ENCODE peak calls at places on chromosomes 4 and X, in seven cellular contexts. P is foreskin fibroblast, T is aorta, V is H7, A is A549, W is stomach, I is skeletal muscle cell. E is an unnamed sample.

GRCh38 chr4:92305148-92305877 is 1.5 kb downstream of the GRID2 start:
- DNase-seq in P (peak), T (peak), V (peak), A (peak), W (peak), I (peak), E (no peak)

GRCh38 chr4:32488690-32489089 is 1768.5 kb downstream of the PCDH7 start:
- DNase-seq in P (peak), T (no peak), V (no peak), A (no peak), W (no peak), I (no peak), E (no peak)

GRCh38 chr4:69970071-69970470 is 4.5 kb upstream of the CSN2 start:
- DNase-seq in P (no peak), T (no peak), V (no peak), A (no peak), W (no peak), I (no peak), E (no peak)

GRCh38 chr4:4849524-4850193 is 9.8 kb upstream of the MSX1 start:
- DNase-seq in P (no peak), T (no peak), V (no peak), A (no peak), W (no peak), I (no peak), E (no peak)

GRCh38 chrX:74343970-74344622 is 40.1 kb downstream of the ZCCHC13 start:
- DNase-seq in P (peak), T (no peak), V (peak), A (peak), W (peak), I (peak), E (peak)

GRCh38 chr4:15577508-15577907 is 77.6 kb downstream of the FBXL5 start:
- DNase-seq in P (peak), T (no peak), V (no peak), A (no peak), W (no peak), I (peak), E (no peak)

GRCh38 chrX:70168238-70169188 is 8.8 kb upstream of the DGAT2L6 start:
- DNase-seq in P (peak), T (no peak), V (peak), A (peak), W (no peak), I (peak), E (no peak)

GRCh38 chrX:107154787-107155620 is 36.4 kb upstream of the RBM41 start:
- DNase-seq in P (peak), T (no peak), V (peak), A (peak), W (no peak), I (peak), E (no peak)

GRCh38 chrX:39813631-39814246 is 284.0 kb downstream of the BCOR start:
- DNase-seq in P (peak), T (peak), V (no peak), A (no peak), W (peak), I (peak), E (no peak)

GRCh38 chrX:105462191-105462590 is 241.7 kb upstream of the TEX13A start:
- DNase-seq in P (no peak), T (no peak), V (no peak), A (no peak), W (no peak), I (no peak), E (no peak)

GRCh38 chrX:5086388-5086787 is 1142.3 kb downstream of the NLGN4X start:
- DNase-seq in P (peak), T (no peak), V (no peak), A (no peak), W (no peak), I (no peak), E (no peak)

GRCh38 chrX:26914232-26914631 is 548.9 kb downstream of the PPP4R3C start:
- DNase-seq in P (no peak), T (no peak), V (no peak), A (no peak), W (no peak), I (no peak), E (no peak)

GRCh38 chr4:11487876-11488545 is 59.3 kb upstream of the HS3ST1 start:
- DNase-seq in P (peak), T (no peak), V (no peak), A (no peak), W (no peak), I (no peak), E (peak)

DNA sequence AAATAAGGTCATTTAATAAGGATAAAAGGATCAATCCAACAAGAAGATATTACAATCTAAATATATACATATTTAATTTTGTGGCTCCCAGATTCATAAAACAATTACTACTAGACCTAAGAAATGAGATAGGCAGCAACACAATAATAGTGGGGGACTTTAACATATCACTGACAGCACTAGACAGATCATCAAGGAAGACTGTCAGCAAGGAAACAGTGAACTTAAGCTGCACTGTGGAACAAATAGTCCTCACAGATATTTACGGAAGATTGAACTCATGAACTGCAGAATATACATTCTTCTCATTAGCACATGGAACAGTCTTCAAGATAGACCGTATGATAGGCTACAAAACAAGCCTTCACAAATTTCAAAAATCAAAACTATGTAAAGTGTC is 56.1 kb upstream of the NAP1L2 start:
- DNase-seq in P (no peak), T (no peak), V (no peak), A (no peak), W (no peak), I (no peak), E (no peak)
- H3K4me3 ChIP-seq in P (no peak), T (no peak), V (no peak), A (no peak), W (no peak), I (no peak), E (no peak)

GRCh38 chrX:49153467-49153866 is 9.1 kb upstream of the MAGIX start:
- DNase-seq in P (no peak), T (no peak), V (no peak), A (no peak), W (no peak), I (no peak), E (no peak)

GRCh38 chrX:49160908-49161307 is 1.6 kb upstream of the MAGIX start:
- DNase-seq in P (no peak), T (no peak), V (no peak), A (no peak), W (no peak), I (no peak), E (no peak)

GRCh38 chrX:49155243-49155899 is 7.2 kb upstream of the MAGIX start:
- DNase-seq in P (peak), T (peak), V (peak), A (peak), W (peak), I (no peak), E (peak)

GRCh38 chrX:49155900-49156837 is 6.4 kb upstream of the MAGIX start:
- DNase-seq in P (peak), T (peak), V (peak), A (peak), W (peak), I (peak), E (peak)

DNA sequence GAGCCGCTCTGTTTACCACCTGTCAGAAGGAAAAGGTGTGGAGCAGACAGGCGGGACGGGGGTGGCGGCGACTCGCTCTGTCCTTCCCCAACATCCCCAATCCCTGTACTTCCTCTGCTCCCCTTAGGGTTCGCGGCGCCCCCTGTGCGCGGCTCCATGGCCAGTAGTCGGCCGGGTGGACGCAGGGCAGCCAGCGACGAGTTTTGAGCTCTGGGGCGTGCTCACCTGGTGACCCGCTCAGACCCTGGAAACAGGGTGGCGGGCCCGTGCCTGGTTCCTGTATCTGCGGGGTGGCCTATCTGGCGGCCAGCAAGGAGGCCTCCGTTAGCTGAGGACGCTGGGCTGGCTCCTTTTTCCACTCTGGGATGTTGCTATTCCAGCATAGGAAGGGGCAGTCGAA is 5.4 kb upstream of the MAGIX start:
- DNase-seq in P (no peak), T (peak), V (peak), A (no peak), W (no peak), I (no peak), E (no peak)
- H3K4me3 ChIP-seq in P (no peak), T (no peak), V (no peak), A (no peak), W (no peak), I (no peak), E (no peak)

GRCh38 chrX:71543316-71543715 is 10.4 kb downstream of the OGT start:
- DNase-seq in P (peak), T (no peak), V (no peak), A (peak), W (no peak), I (no peak), E (no peak)
- H3K4me3 ChIP-seq in P (no peak), T (no peak), V (no peak), A (no peak), W (no peak), I (no peak), E (no peak)

GRCh38 chr4:96260071-96260682 is 420.3 kb downstream of the PDHA2 start:
- DNase-seq in P (no peak), T (no peak), V (peak), A (no peak), W (no peak), I (no peak), E (no peak)
- H3K4me3 ChIP-seq in P (no peak), T (no peak), V (no peak), A (no peak), W (no peak), I (no peak), E (no peak)

GRCh38 chr4:30917946-30918345 is 197.8 kb downstream of the PCDH7 start:
- DNase-seq in P (no peak), T (no peak), V (no peak), A (no peak), W (no peak), I (no peak), E (no peak)

GRCh38 chr4:30919458-30919857 is 199.3 kb downstream of the PCDH7 start:
- DNase-seq in P (no peak), T (no peak), V (no peak), A (no peak), W (no peak), I (no peak), E (no peak)

GRCh38 chr4:30924521-30924920 is 204.4 kb downstream of the PCDH7 start:
- DNase-seq in P (peak), T (no peak), V (no peak), A (no peak), W (no peak), I (no peak), E (no peak)

GRCh38 chr4:30916337-30917274 is 196.4 kb downstream of the PCDH7 start:
- DNase-seq in P (no peak), T (no peak), V (no peak), A (no peak), W (no peak), I (no peak), E (no peak)

DNA sequence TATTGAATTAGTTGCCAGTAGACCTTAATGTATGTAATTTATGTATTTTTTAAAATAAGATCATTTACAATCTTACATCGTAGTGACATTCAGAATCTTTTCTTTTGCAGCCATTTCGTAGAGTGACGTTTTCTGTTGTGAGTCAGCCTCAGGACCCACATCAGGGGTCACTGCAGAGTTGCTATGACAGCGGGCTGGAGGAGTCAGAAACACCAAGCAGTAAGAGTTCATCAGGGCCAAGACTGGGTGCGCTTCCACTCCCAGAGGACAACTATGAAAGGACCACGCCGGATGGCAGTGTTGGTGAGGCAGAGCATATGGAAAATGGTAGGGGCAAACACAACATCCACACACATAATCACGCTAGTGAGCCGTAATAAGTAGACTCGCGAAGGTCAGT is 199.9 kb downstream of the PCDH7 start:
- DNase-seq in P (no peak), T (no peak), V (peak), A (no peak), W (no peak), I (no peak), E (no peak)
- H3K4me3 ChIP-seq in P (no peak), T (no peak), V (no peak), A (no peak), W (no peak), I (no peak), E (no peak)